ENCODE peak calls at places on chromosomes 16 and 17, in seven cellular contexts. C is AG10803, N is HEK293T, X is NCI-H2171 treated with DMSO at 0.1 percent for 48 hours, H is Right ventricle myocardium superior, W is fibroblast of lung, Y is HT1080. T is an unnamed sample.

GRCh38 chr17:40996829-40997228 is 2.9 kb upstream of the KRTAP3-3 start:
- DNase-seq in C (no peak), N (no peak), X (no peak), H (no peak), W (peak; percentile 47), Y (no peak), T (no peak)

GRCh38 chr17:81348097-81349055 is 46.9 kb upstream of the BAHCC1 start:
- DNase-seq in C (no peak), N (no peak), X (no peak), H (no peak), W (no peak), Y (no peak), T (no peak)

GRCh38 chr17:39679521-39680192 is 8.2 kb downstream of the PGAP3 start:
- DNase-seq in C (no peak), N (no peak), X (no peak), H (peak; percentile 66), W (no peak), Y (no peak), T (no peak)

GRCh38 chr16:78462261-78463208 is 363.1 kb downstream of the WWOX start:
- DNase-seq in C (no peak), N (no peak), X (peak; percentile 22), H (no peak), W (no peak), Y (no peak), T (no peak)

GRCh38 chr17:42285346-42286050 is 2.8 kb upstream of the STAT5A start:
- DNase-seq in C (no peak), N (no peak), X (no peak), H (no peak), W (no peak), Y (no peak), T (no peak)

GRCh38 chr17:11047228-11047627 is 193.8 kb upstream of the SHISA6 start:
- DNase-seq in C (no peak), N (no peak), X (no peak), H (no peak), W (no peak), Y (no peak), T (no peak)

GRCh38 chr17:68029512-68030215 is 5.9 kb upstream of the KPNA2 start:
- DNase-seq in C (no peak), N (no peak), X (no peak), H (no peak), W (no peak), Y (no peak), T (no peak)

GRCh38 chr17:67575325-67575724 is 142.4 kb upstream of the NOL11 start:
- DNase-seq in C (no peak), N (no peak), X (peak; percentile 86), H (no peak), W (no peak), Y (no peak), T (no peak)

GRCh38 chr16:2143874-2144485 is 4.4 kb upstream of the RAB26 start:
- DNase-seq in C (no peak), N (no peak), X (no peak), H (no peak), W (no peak), Y (no peak), T (no peak)

GRCh38 chr16:24737391-24737871 is 8.0 kb downstream of the TNRC6A start:
- DNase-seq in C (peak; percentile 58), N (no peak), X (no peak), H (no peak), W (peak; percentile 70), Y (peak; percentile 48), T (no peak)

GRCh38 chr16:68354816-68355215 is 44.0 kb downstream of the PRMT7 start:
- DNase-seq in C (no peak), N (no peak), X (no peak), H (peak; percentile 18), W (no peak), Y (no peak), T (no peak)

GRCh38 chr16:3645504-3646347 is 8.8 kb upstream of the DNASE1 start:
- DNase-seq in C (peak; percentile 17), N (no peak), X (no peak), H (peak; percentile 25), W (peak; percentile 64), Y (no peak), T (peak; percentile 18)

GRCh38 chr17:44283374-44284023 is 15.6 kb upstream of the SLC4A1 start:
- DNase-seq in C (no peak), N (no peak), X (no peak), H (no peak), W (no peak), Y (no peak), T (no peak)

GRCh38 chr17:81309140-81309858 is 14.2 kb upstream of the SLC38A10 start:
- DNase-seq in C (peak; percentile 73), N (peak; percentile 74), X (no peak), H (peak; percentile 96), W (peak; percentile 54), Y (peak; percentile 52), T (peak; percentile 82)

GRCh38 chr16:85639529-85640253 is 26.6 kb downstream of the GSE1 start:
- DNase-seq in C (peak; percentile 45), N (no peak), X (peak; percentile 97), H (peak; percentile 83), W (no peak), Y (no peak), T (no peak)

T was measured in foreskin melanocyte.